ENCODE peak calls at places on chromosomes 4 and X, in four cellular contexts. E, T, P and K are unnamed samples.

GRCh38 chr4:6250984-6251295 is 18.7 kb upstream of the WFS1 start:
- DNase-seq in E (no peak), T (no peak), P (no peak), K (no peak)

GRCh38 chr4:8906991-8907595 is 35.5 kb upstream of the HMX1 start:
- DNase-seq in E (no peak), T (no peak), P (no peak), K (peak)

GRCh38 chrX:9578083-9578779 is 113.4 kb downstream of the TBL1X start:
- DNase-seq in E (no peak), P (no peak), T (no peak), K (no peak)

GRCh38 chrX:44002569-44002968 is 29.4 kb upstream of the NDP start:
- DNase-seq in E (no peak), P (no peak), T (no peak), K (no peak)

GRCh38 chr4:2142630-2143427 is 83.7 kb downstream of the NAT8L start:
- DNase-seq in T (no peak), P (no peak), E (no peak), K (no peak)

GRCh38 chr4:161419822-161420221 is 744.0 kb downstream of the FSTL5 start:
- DNase-seq in E (peak), P (no peak), T (no peak), K (no peak)

GRCh38 chrX:104013606-104014005 is at the start of gene H2BW1:
- DNase-seq in T (no peak), E (no peak), P (no peak), K (no peak)

GRCh38 chr4:88629826-88630225 is 37.5 kb downstream of the HERC3 start:
- DNase-seq in P (no peak), E (no peak), T (peak), K (no peak)

GRCh38 chrX:50068893-50069292 is 131.9 kb downstream of the AKAP4 start:
- DNase-seq in P (no peak), E (no peak), T (no peak), K (no peak)

GRCh38 chr4:164977243-164978164 is at the start of gene TRIM61:
- DNase-seq in P (no peak), T (peak), E (no peak), K (no peak)